ENCODE peak calls at places on chromosomes 6 and 20, in four cellular contexts. V is fibroblast of mammary gland; L is putamen; D is CD4-positive, alpha-beta T cell. B is an unnamed sample.

GRCh38 chr6:1255646-1256365 is 56.1 kb upstream of the FOXQ1 start:
- DNase-seq in D (no peak), L (no peak), V (peak), B (no peak)

GRCh38 chr20:50536333-50536732 is 26.1 kb downstream of the PTPN1 start:
- DNase-seq in L (no peak), V (no peak), D (no peak), B (no peak)

GRCh38 chr6:152233547-152234320 is 403.4 kb downstream of the SYNE1 start:
- DNase-seq in D (no peak), V (no peak), L (no peak), B (peak)

GRCh38 chr6:144550392-144550791 is 265.3 kb downstream of the UTRN start:
- DNase-seq in D (no peak), L (no peak), V (no peak), B (no peak)

GRCh38 chr20:2820084-2820895 is 4.1 kb downstream of the TMEM239 start:
- DNase-seq in V (peak), D (no peak), L (no peak), B (no peak)

GRCh38 chr6:17281497-17282481 is 628 bp downstream of the RBM24 start:
- DNase-seq in V (no peak), D (no peak), L (no peak), B (no peak)

GRCh38 chr6:98970469-98970868 is 22.7 kb upstream of the FBXL4 start:
- DNase-seq in L (no peak), D (no peak), V (no peak), B (no peak)

GRCh38 chr6:125944896-125945295 is 11.7 kb upstream of the HINT3 start:
- DNase-seq in D (no peak), V (no peak), L (no peak), B (no peak)

GRCh38 chr6:41563060-41563776 is 17.0 kb downstream of the FOXP4 start:
- DNase-seq in D (no peak), L (no peak), V (no peak), B (no peak)